ENCODE peak calls at places on chromosomes 4 and X, in six cellular contexts. G is glutamatergic neuron, N is neural crest cell, H is fibroblast of the aortic adventitia, A is tibial artery, D is fibroblast of villous mesenchyme. L is an unnamed sample.

GRCh38 chr4:25180524-25181131 is 20.4 kb upstream of the SEPSECS start:
- DNase-seq in G (no peak), N (no peak), H (peak), A (no peak), D (peak), L (peak)

GRCh38 chr4:72418458-72418857 is 150.6 kb downstream of the ADAMTS3 start:
- DNase-seq in G (no peak), N (no peak), H (peak), A (no peak), D (peak), L (no peak)

GRCh38 chrX:46263494-46263893 is 281.7 kb downstream of the ZNF674 start:
- DNase-seq in G (no peak), N (no peak), H (no peak), A (no peak), D (no peak), L (no peak)

GRCh38 chr4:85113706-85114105 is 147.2 kb upstream of the WDFY3 start:
- DNase-seq in G (no peak), N (no peak), H (no peak), A (no peak), D (no peak), L (no peak)

GRCh38 chr4:74624351-74625151 is 169.8 kb downstream of the BTC start:
- DNase-seq in G (no peak), N (no peak), H (peak), A (no peak), D (peak), L (no peak)

GRCh38 chrX:121389976-121390709 is 342.7 kb downstream of the GLUD2 start:
- DNase-seq in G (no peak), N (no peak), H (peak), A (no peak), D (peak), L (no peak)

GRCh38 chr4:168587326-168588125 is 90.7 kb downstream of the PALLD start:
- DNase-seq in G (no peak), N (no peak), H (peak), A (peak), D (peak), L (no peak)

GRCh38 chr4:2436301-2436700 is 17.5 kb downstream of the CFAP99 start:
- DNase-seq in G (no peak), N (no peak), H (no peak), A (peak), D (no peak), L (no peak)

GRCh38 chr4:107800058-107800457 is 24.7 kb upstream of the SGMS2 start:
- DNase-seq in G (no peak), N (no peak), H (no peak), A (no peak), D (no peak), L (no peak)

GRCh38 chr4:8215001-8215427 is 15.9 kb downstream of the SH3TC1 start:
- DNase-seq in G (no peak), N (no peak), H (peak), A (peak), D (peak), L (no peak)

GRCh38 chrX:118528089-118528753 is 32.6 kb downstream of the DOCK11 start:
- DNase-seq in G (no peak), N (no peak), H (no peak), A (no peak), D (no peak), L (peak)

GRCh38 chrX:2320580-2321327 is 180.0 kb downstream of the DHRSX start:
- DNase-seq in G (no peak), N (peak), H (peak), A (no peak), D (peak), L (no peak)

GRCh38 chr4:47639531-47639930 is 154.5 kb downstream of the ATP10D start:
- DNase-seq in G (no peak), N (no peak), H (no peak), A (no peak), D (no peak), L (no peak)

GRCh38 chr4:15343581-15343980 is 84.3 kb upstream of the C1QTNF7 start:
- DNase-seq in G (no peak), N (no peak), H (no peak), A (no peak), D (no peak), L (no peak)

GRCh38 chr4:21450331-21450730 is 498.2 kb downstream of the KCNIP4 start:
- DNase-seq in G (no peak), N (no peak), H (no peak), A (no peak), D (no peak), L (no peak)

GRCh38 chrX:43882294-43882681 is at the start of gene MAOB:
- DNase-seq in G (peak), N (peak), H (no peak), A (peak), D (no peak), L (peak)

GRCh38 chr4:41024556-41025491 is 189.5 kb downstream of the APBB2 start:
- DNase-seq in G (no peak), N (no peak), H (peak), A (no peak), D (peak), L (no peak)

GRCh38 chr4:95018845-95019244 is 261.1 kb downstream of the BMPR1B start:
- DNase-seq in G (no peak), N (no peak), H (no peak), A (no peak), D (no peak), L (no peak)

GRCh38 chrX:45697591-45697990 is 496.9 kb upstream of the DIPK2B start:
- DNase-seq in G (no peak), N (no peak), H (peak), A (no peak), D (peak), L (no peak)

GRCh38 chr4:122661661-122662160 is 40.8 kb upstream of the IL21 start:
- DNase-seq in G (no peak), N (no peak), H (peak), A (no peak), D (no peak), L (no peak)

GRCh38 chrX:50430917-50431316 is 39.7 kb downstream of the DGKK start:
- DNase-seq in G (no peak), N (no peak), H (no peak), A (no peak), D (no peak), L (no peak)

GRCh38 chr4:157996061-157996460 is 176.8 kb downstream of the GASK1B start:
- DNase-seq in G (no peak), N (no peak), H (no peak), A (no peak), D (peak), L (no peak)

GRCh38 chr4:8355864-8356565 is 84.5 kb downstream of the ACOX3 start:
- DNase-seq in G (peak), N (no peak), H (peak), A (no peak), D (peak), L (no peak)

GRCh38 chr4:94544811-94545210 is 93.1 kb downstream of the PDLIM5 start:
- DNase-seq in G (no peak), N (no peak), H (no peak), A (no peak), D (no peak), L (no peak)

GRCh38 chrX:36241397-36241796 is 321.9 kb downstream of the CFAP47 start:
- DNase-seq in G (no peak), N (no peak), H (no peak), A (no peak), D (no peak), L (no peak)

DNA sequence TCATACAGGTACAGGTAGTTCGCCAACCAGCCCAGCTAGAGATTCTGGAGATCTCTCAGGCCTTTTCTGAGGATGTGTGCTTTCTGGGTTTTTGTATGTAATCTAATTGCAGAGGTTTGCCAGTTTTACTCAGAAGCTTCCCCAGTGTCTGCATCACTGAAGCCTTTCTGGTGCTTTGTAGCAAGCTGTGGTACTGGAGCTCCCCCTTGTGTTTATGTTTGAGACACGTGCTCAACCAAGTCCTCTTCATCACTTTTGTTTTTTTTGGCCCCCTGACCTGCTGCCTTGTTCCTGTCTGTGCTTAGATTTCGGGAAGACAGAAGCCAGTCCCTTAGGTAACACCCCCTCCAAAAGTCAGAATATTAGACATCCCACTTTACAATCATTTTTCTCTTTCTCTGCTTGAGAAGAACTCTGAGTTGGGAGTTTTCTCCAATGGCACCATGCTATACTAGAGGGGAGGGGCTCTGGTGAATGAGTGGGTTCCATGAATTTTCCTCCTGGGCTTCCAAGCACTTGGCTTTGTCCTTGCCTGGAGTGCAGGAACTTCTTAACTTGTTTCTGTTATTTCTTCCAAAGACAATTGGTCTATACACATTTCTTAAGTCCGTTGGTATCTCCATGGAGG is 128.4 kb upstream of the TBC1D9 start:
- DNase-seq in G (peak), N (peak), H (peak), A (no peak), D (peak), L (peak)
- TF ChIP-seq CTCF in G (peak), N (peak), H (peak), A (peak), D (peak), L (peak)

DNA sequence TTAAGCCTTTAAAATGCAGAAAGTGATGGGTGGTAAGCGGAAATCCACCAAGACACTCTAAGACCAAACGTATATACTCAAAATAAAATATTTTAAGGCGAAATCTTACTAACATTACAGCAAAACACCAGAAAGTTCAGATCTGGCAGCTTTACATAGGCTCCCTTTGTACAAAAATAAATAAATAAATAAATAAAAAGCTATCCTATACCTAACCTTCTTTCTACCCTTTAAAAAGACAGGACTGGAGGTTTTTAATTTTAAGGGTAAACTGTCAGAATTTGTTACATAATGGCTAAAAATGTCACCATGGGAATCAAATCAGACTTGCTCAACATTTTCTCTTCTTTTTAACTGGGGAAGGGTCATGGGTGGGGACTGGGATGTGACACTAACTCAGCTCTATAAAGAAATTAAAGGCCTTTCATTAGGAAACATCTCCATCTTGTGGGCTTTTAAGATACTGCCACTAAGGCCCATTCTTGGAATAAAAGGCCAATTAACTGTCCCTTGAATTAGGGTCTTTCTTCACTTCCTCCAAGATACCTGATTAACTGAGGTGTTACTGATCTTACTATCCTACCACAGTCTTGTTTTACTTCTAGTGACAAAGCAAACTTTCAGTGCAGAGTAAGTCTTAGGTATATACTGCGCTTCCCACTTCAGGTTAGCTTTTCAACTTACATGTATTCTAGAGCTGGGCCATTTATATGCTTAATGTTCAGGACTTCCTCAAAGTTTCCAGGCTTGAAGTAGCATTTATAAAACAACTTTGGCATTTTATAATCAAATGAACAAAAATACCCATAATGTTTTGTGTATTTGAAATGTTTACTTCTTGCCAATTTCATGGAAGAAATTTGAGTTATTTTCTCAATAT is 13.3 kb downstream of the HNRNPD start:
- DNase-seq in G (no peak), N (no peak), H (peak), A (no peak), D (peak), L (no peak)
- TF ChIP-seq CTCF in G (peak), N (peak), H (peak), A (peak), D (peak), L (peak)

GRCh38 chrX:31420711-31421151 is 348.9 kb upstream of the FTHL17 start:
- DNase-seq in G (no peak), N (no peak), H (no peak), A (no peak), D (peak), L (no peak)

GRCh38 chrX:31420302-31420701 is 348.5 kb upstream of the FTHL17 start:
- DNase-seq in G (no peak), N (no peak), H (no peak), A (no peak), D (no peak), L (no peak)

GRCh38 chrX:31421441-31421840 is 349.6 kb upstream of the FTHL17 start:
- DNase-seq in G (no peak), N (no peak), H (no peak), A (no peak), D (peak), L (no peak)

GRCh38 chrX:31423575-31424284 is 351.9 kb upstream of the FTHL17 start:
- DNase-seq in G (no peak), N (no peak), H (peak), A (no peak), D (peak), L (peak)
- TF ChIP-seq CTCF in G (peak), N (peak), H (no peak), A (no peak), D (peak), L (no peak)

GRCh38 chrX:109776432-109776831 is 43.4 kb upstream of the ACSL4 start:
- DNase-seq in G (no peak), N (no peak), H (no peak), A (no peak), D (no peak), L (no peak)

GRCh38 chrX:109773374-109773773 is 40.3 kb upstream of the ACSL4 start:
- DNase-seq in G (no peak), N (no peak), H (no peak), A (no peak), D (no peak), L (no peak)

GRCh38 chrX:109776986-109777385 is 43.9 kb upstream of the ACSL4 start:
- DNase-seq in G (no peak), N (no peak), H (no peak), A (no peak), D (no peak), L (no peak)

GRCh38 chrX:109774706-109775105 is 41.6 kb upstream of the ACSL4 start:
- DNase-seq in G (no peak), N (no peak), H (peak), A (no peak), D (peak), L (peak)

DNA sequence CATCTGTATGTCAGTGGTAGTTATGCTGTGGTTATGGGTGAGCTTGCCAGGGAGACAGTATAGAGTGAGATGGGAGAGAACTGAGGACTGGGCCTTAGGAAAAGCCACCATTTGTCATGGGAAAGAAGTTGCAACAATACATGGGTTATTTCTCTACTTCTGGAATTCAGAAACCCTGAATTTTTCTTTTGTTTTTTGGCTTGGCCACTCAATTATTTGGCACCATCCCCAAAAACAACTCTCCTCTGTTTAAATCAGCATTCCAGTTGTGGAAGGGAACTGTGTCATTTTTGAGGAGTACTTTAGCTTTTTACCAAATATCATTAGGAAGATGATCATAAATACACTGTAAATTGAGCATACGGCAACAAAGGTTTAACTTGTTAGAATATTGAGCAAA is 41.1 kb upstream of the ACSL4 start:
- DNase-seq in G (no peak), N (no peak), H (peak), A (no peak), D (no peak), L (no peak)
- TF ChIP-seq CTCF in G (no peak), N (no peak), H (no peak), A (no peak), D (no peak), L (no peak)

GRCh38 chrX:115949900-115950822 is 220.4 kb upstream of the AGTR2 start:
- DNase-seq in G (no peak), N (no peak), H (no peak), A (no peak), D (no peak), L (no peak)
- TF ChIP-seq CTCF in G (no peak), N (no peak), H (no peak), A (no peak), D (no peak), L (no peak)

GRCh38 chr4:120443111-120443510 is 376.5 kb upstream of the MAD2L1 start:
- DNase-seq in G (no peak), N (no peak), H (peak), A (no peak), D (no peak), L (no peak)

GRCh38 chr4:120452006-120452405 is 385.4 kb upstream of the MAD2L1 start:
- DNase-seq in G (no peak), N (no peak), H (peak), A (no peak), D (no peak), L (no peak)

GRCh38 chr4:120440730-120441129 is 374.1 kb upstream of the MAD2L1 start:
- DNase-seq in G (no peak), N (no peak), H (no peak), A (no peak), D (no peak), L (no peak)

DNA sequence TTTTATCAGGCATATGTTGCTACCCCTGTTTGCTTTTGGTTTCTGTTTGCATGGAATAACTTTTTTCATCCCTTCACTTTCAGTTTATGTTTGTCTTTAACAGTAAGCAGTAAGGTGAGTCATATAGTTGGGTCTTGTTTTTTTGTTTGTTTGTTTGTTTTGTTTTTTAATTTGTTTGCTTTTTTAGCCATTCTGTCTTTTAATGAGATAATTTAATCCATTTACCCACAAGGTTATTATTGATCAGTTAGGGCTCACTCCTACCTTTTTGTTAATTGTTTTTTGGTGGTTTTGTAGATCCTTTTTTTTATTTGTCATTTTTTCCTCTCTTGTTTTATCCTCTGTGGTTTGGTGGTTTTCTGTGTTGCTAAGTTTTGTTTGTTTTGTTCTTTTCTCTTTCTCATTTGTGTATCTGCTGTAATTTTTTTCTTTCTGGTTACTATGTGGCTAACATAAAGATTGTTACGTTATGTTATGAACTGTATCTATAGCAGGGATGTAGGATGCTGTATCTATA is 379.5 kb upstream of the MAD2L1 start:
- DNase-seq in G (no peak), N (no peak), H (no peak), A (no peak), D (peak), L (no peak)
- TF ChIP-seq CTCF in G (no peak), N (no peak), H (no peak), A (no peak), D (no peak), L (no peak)

DNA sequence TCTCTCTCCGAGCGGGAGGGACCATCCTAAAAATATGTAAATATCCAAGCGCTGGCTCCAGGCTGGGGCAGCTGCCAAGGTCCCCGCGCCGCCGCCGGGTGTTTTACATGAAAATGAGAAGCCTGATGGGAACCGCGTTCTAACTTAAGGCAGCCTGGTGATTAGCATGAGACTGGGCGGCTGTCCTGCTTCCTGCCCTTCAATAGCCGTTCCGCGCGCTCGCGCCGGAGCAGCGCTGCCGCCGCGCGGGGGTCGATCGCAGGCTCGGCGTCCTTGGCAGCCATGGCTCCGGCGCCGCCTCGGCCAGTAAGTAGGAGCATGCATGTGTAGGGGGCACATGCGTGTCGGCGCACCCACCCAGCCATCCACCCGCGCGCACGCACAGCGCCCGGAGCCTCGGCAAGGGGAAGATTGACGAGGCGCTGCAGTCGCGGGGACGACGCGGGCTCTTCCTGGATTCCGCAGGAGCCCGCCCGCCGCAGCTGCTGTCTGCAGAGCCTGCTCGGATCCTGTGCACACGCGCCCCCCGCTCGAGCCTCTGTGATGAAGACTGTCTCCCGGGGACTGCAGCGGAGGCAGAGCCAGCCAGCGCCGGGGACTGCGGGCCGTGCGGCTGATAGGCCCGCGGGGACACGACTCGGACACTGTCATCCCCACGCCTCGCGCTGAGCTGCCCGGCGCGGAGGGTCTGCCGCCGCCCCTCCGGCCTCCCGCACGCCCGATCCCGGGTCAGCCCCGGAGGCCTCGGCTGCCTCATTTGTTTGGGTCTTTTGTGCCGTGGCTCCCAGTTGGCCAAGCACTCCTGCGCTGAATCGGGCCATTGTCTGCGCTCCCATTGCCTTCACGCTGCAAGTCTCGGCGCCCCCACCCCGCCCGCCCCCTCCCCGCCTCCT is 732 bp downstream of the STOX2 start:
- DNase-seq in G (peak), N (peak), H (peak), A (no peak), D (peak), L (peak)
- TF ChIP-seq CTCF in G (no peak), N (no peak), H (no peak), A (no peak), D (no peak), L (no peak)

GRCh38 chr4:16516796-16517413 is 290.6 kb upstream of the TAPT1 start:
- DNase-seq in G (peak), N (no peak), H (peak), A (peak), D (peak), L (no peak)
- TF ChIP-seq CTCF in G (no peak), N (peak), H (peak), A (no peak), D (peak), L (no peak)